ENCODE peak calls at places on chromosomes 5 and 9, in eight cellular contexts. H is NCI-H748 treated with DMSO at 0.1 percent for 48 hours, J is NCI-H2029, O is HFFc6, G is HS-5, E is type B pancreatic cell, A is substantia nigra, N is LHCN-M2. R is an unnamed sample.

GRCh38 chr9:84139296-84140100 is 158.9 kb downstream of the RMI1 start:
- DNase-seq in H (peak; percentile 76), A (no peak), J (peak; percentile 92), N (peak; percentile 21), G (no peak), E (no peak), O (peak; percentile 41), R (no peak)

GRCh38 chr5:37132646-37133045 is 116.5 kb downstream of the CPLANE1 start:
- DNase-seq in N (no peak), A (no peak), G (no peak), E (no peak), H (no peak), J (no peak), O (peak; percentile 7), R (no peak)

GRCh38 chr5:53381-54174 is 38.4 kb upstream of the PLEKHG4B start:
- DNase-seq in O (no peak), J (peak; percentile 79), G (no peak), H (peak; percentile 97), N (no peak), A (no peak), E (peak; percentile 78), R (peak; percentile 91)

GRCh38 chr9:90017704-90018103 is 412.9 kb downstream of the GADD45G start:
- DNase-seq in E (no peak), A (no peak), O (no peak), H (no peak), G (no peak), J (no peak), N (no peak), R (no peak)

GRCh38 chr5:952597-953271 is 55.9 kb upstream of the NKD2 start:
- DNase-seq in G (no peak), E (no peak), A (no peak), N (no peak), J (no peak), O (no peak), H (no peak), R (no peak)

GRCh38 chr5:37921452-37921851 is 81.6 kb upstream of the GDNF start:
- DNase-seq in J (no peak), E (no peak), O (no peak), G (no peak), N (peak; percentile 8), H (no peak), A (no peak), R (no peak)

GRCh38 chr9:34562136-34562745 is 27.3 kb downstream of the CNTFR start:
- DNase-seq in A (no peak), O (no peak), G (no peak), N (no peak), J (no peak), E (no peak), H (no peak), R (no peak)

GRCh38 chr5:56669534-56670483 is 145.5 kb upstream of the MAP3K1 start:
- DNase-seq in J (peak; percentile 86), G (no peak), A (peak; percentile 1), E (no peak), O (no peak), H (peak; percentile 26), N (no peak), R (peak; percentile 79)

GRCh38 chr9:88905506-88905905 is 85.8 kb upstream of the S1PR3 start:
- DNase-seq in A (no peak), E (no peak), G (no peak), H (no peak), O (no peak), N (peak; percentile 72), J (no peak), R (no peak)

GRCh38 chr5:140345919-140346347 is 470 bp downstream of the HBEGF start:
- DNase-seq in E (no peak), N (peak; percentile 39), A (peak; percentile 52), O (peak; percentile 51), J (peak; percentile 31), H (no peak), G (no peak), R (peak; percentile 76)

GRCh38 chr9:33992622-33993021 is 56.1 kb downstream of the UBAP2 start:
- DNase-seq in O (no peak), A (no peak), E (no peak), J (no peak), G (no peak), N (no peak), H (no peak), R (no peak)

GRCh38 chr5:68086857-68087256 is 128.7 kb upstream of the PIK3R1 start:
- DNase-seq in J (no peak), E (no peak), O (peak; percentile 79), H (no peak), G (no peak), A (peak; percentile 3), N (peak; percentile 26), R (no peak)

GRCh38 chr9:87455407-87455806 is 42.3 kb upstream of the DAPK1 start:
- DNase-seq in H (no peak), O (no peak), N (no peak), G (no peak), J (no peak), A (no peak), E (no peak), R (no peak)

GRCh38 chr9:96232164-96232538 is 69.8 kb downstream of the HSD17B3 start:
- DNase-seq in H (no peak), O (no peak), G (no peak), A (no peak), E (no peak), J (no peak), N (no peak), R (no peak)

GRCh38 chr5:151406322-151406947 is 41.0 kb upstream of the SLC36A1 start:
- DNase-seq in A (no peak), G (no peak), H (no peak), O (peak; percentile 2), N (peak; percentile 13), E (no peak), J (no peak), R (peak; percentile 46)

GRCh38 chr5:36689225-36689624 is 82.8 kb downstream of the SLC1A3 start:
- DNase-seq in H (no peak), O (no peak), J (no peak), A (no peak), G (peak; percentile 42), E (no peak), N (no peak), R (no peak)

GRCh38 chr9:137453643-137454081 is 5.5 kb downstream of the NSMF start:
- DNase-seq in H (no peak), E (no peak), J (peak; percentile 35), O (peak; percentile 27), A (no peak), G (no peak), N (no peak), R (peak; percentile 95)

GRCh38 chr9:88706193-88707112 is 171.5 kb downstream of the NXNL2 start:
- DNase-seq in N (no peak), A (no peak), G (no peak), E (no peak), J (peak; percentile 46), O (no peak), H (peak; percentile 30), R (no peak)

GRCh38 chr5:14913141-14913540 is 41.6 kb upstream of the ANKH start:
- DNase-seq in G (no peak), O (peak; percentile 68), E (no peak), H (no peak), A (no peak), J (no peak), N (no peak), R (no peak)

GRCh38 chr5:147918101-147918500 is 11.8 kb upstream of the C5orf46 start:
- DNase-seq in J (no peak), H (no peak), A (no peak), E (no peak), N (no peak), G (peak; percentile 5), O (no peak), R (no peak)